ENCODE peak calls at places on chromosomes 16 and 17, in four cellular contexts. One of them, this sample, is unnamed.
A peak's percentile ranks its signal among the peaks of the same experiment; 100 is the strongest.

GRCh38 chr17:46727572-46728348 is 90.7 kb downstream of the WNT3 start:
- DNase-seq in osteoblast: no peak
- DNase-seq in H9: no peak
- DNase-seq in PC-9: peak; percentile 12
- DNase-seq in this sample: no peak

GRCh38 chr16:31093132-31093703 is 1.4 kb downstream of the VKORC1 start:
- DNase-seq in osteoblast: peak; percentile 80
- DNase-seq in H9: peak; percentile 69
- DNase-seq in PC-9: no peak
- DNase-seq in this sample: peak; percentile 68

GRCh38 chr16:19884021-19884485 is 595 bp downstream of the GPRC5B start:
- DNase-seq in osteoblast: no peak
- DNase-seq in H9: peak; percentile 44
- DNase-seq in PC-9: peak; percentile 15
- DNase-seq in this sample: no peak

GRCh38 chr16:27650073-27650701 is 100.2 kb downstream of the KATNIP start:
- DNase-seq in osteoblast: no peak
- DNase-seq in H9: no peak
- DNase-seq in PC-9: no peak
- DNase-seq in this sample: no peak

GRCh38 chr17:64357191-64357981 is 33.3 kb downstream of the PECAM1 start:
- DNase-seq in osteoblast: peak; percentile 90
- DNase-seq in H9: peak; percentile 46
- DNase-seq in PC-9: no peak
- DNase-seq in this sample: no peak

GRCh38 chr17:66348605-66349165 is 46.3 kb downstream of the PRKCA start:
- DNase-seq in osteoblast: peak; percentile 71
- DNase-seq in H9: no peak
- DNase-seq in PC-9: peak; percentile 7
- DNase-seq in this sample: no peak

GRCh38 chr17:12288007-12288406 is 267.3 kb downstream of the MAP2K4 start:
- DNase-seq in osteoblast: no peak
- DNase-seq in H9: no peak
- DNase-seq in PC-9: no peak
- DNase-seq in this sample: no peak

GRCh38 chr16:77961811-77962210 is 60.5 kb upstream of the CLEC3A start:
- DNase-seq in osteoblast: no peak
- DNase-seq in H9: no peak
- DNase-seq in PC-9: no peak
- DNase-seq in this sample: no peak

GRCh38 chr17:19507673-19508326 is 25.9 kb upstream of the SLC47A1 start:
- DNase-seq in osteoblast: peak; percentile 97
- DNase-seq in H9: peak; percentile 93
- DNase-seq in PC-9: peak; percentile 86
- DNase-seq in this sample: peak; percentile 83

GRCh38 chr16:80283450-80284392 is 257.1 kb upstream of the DYNLRB2 start:
- DNase-seq in osteoblast: no peak
- DNase-seq in H9: no peak
- DNase-seq in PC-9: no peak
- DNase-seq in this sample: no peak

GRCh38 chr17:15279011-15279477 is 13.9 kb upstream of the PMP22 start:
- DNase-seq in osteoblast: no peak
- DNase-seq in H9: no peak
- DNase-seq in PC-9: no peak
- DNase-seq in this sample: no peak

GRCh38 chr16:4463522-4464163 is 10.8 kb downstream of the NMRAL1 start:
- DNase-seq in osteoblast: peak; percentile 91
- DNase-seq in H9: no peak
- DNase-seq in PC-9: peak; percentile 73
- DNase-seq in this sample: no peak

GRCh38 chr16:61165797-61166196 is 870.4 kb downstream of the CDH8 start:
- DNase-seq in osteoblast: no peak
- DNase-seq in H9: no peak
- DNase-seq in PC-9: no peak
- DNase-seq in this sample: no peak

GRCh38 chr17:45293413-45294211 is 23.2 kb downstream of the MAP3K14 start:
- DNase-seq in osteoblast: peak; percentile 96
- DNase-seq in H9: peak; percentile 73
- DNase-seq in PC-9: peak; percentile 83
- DNase-seq in this sample: no peak

GRCh38 chr16:55326261-55326802 is 2.3 kb downstream of the IRX6 start:
- DNase-seq in osteoblast: no peak
- DNase-seq in H9: no peak
- DNase-seq in PC-9: no peak
- DNase-seq in this sample: no peak

GRCh38 chr16:8886593-8887437 is 4.7 kb downstream of the LITAFD start:
- DNase-seq in osteoblast: no peak
- DNase-seq in H9: no peak
- DNase-seq in PC-9: no peak
- DNase-seq in this sample: no peak

GRCh38 chr17:3796110-3796821 is 4.7 kb downstream of the ITGAE start:
- DNase-seq in osteoblast: peak; percentile 69
- DNase-seq in H9: no peak
- DNase-seq in PC-9: no peak
- DNase-seq in this sample: no peak

GRCh38 chr16:77967054-77968035 is 55.0 kb upstream of the CLEC3A start:
- DNase-seq in osteoblast: no peak
- DNase-seq in H9: peak; percentile 76
- DNase-seq in PC-9: no peak
- DNase-seq in this sample: no peak

GRCh38 chr17:30600830-30601494 is 123.8 kb downstream of the GOSR1 start:
- DNase-seq in osteoblast: peak; percentile 62
- DNase-seq in H9: no peak
- DNase-seq in PC-9: peak; percentile 9
- DNase-seq in this sample: peak; percentile 64

GRCh38 chr17:83067071-83067717 is 12.2 kb upstream of the METRNL start:
- DNase-seq in osteoblast: peak; percentile 73
- DNase-seq in H9: peak; percentile 30
- DNase-seq in PC-9: no peak
- DNase-seq in this sample: no peak

GRCh38 chr16:84928679-84929420 is 82.5 kb downstream of the ZDHHC7 start:
- DNase-seq in osteoblast: peak; percentile 94
- DNase-seq in H9: no peak
- DNase-seq in PC-9: peak; percentile 18
- DNase-seq in this sample: peak; percentile 59

GRCh38 chr16:27365142-27366089 is 36.6 kb upstream of the IL21R start:
- DNase-seq in osteoblast: no peak
- DNase-seq in H9: no peak
- DNase-seq in PC-9: peak; percentile 61
- DNase-seq in this sample: no peak

GRCh38 chr16:75064403-75065148 is 52.0 kb downstream of the LDHD start:
- DNase-seq in osteoblast: no peak
- DNase-seq in H9: no peak
- DNase-seq in PC-9: peak; percentile 63
- DNase-seq in this sample: no peak

GRCh38 chr16:87854053-87854906 is 15.0 kb downstream of the SLC7A5 start:
- DNase-seq in osteoblast: peak; percentile 88
- DNase-seq in H9: no peak
- DNase-seq in PC-9: peak; percentile 87
- DNase-seq in this sample: no peak

GRCh38 chr17:78168906-78169793 is 769 bp downstream of the SYNGR2 start:
- DNase-seq in osteoblast: peak; percentile 98
- DNase-seq in H9: peak; percentile 88
- DNase-seq in PC-9: peak; percentile 74
- DNase-seq in this sample: no peak

GRCh38 chr16:648071-648785 is 937 bp upstream of the WDR90 start:
- DNase-seq in osteoblast: peak; percentile 95
- DNase-seq in H9: peak; percentile 71
- DNase-seq in PC-9: peak; percentile 67
- DNase-seq in this sample: peak; percentile 86

GRCh38 chr16:10871157-10871991 is 5.6 kb upstream of the CIITA start:
- DNase-seq in osteoblast: peak; percentile 91
- DNase-seq in H9: no peak
- DNase-seq in PC-9: peak; percentile 64
- DNase-seq in this sample: peak; percentile 79

GRCh38 chr16:77551352-77551751 is 116.5 kb upstream of the ADAMTS18 start:
- DNase-seq in osteoblast: no peak
- DNase-seq in H9: no peak
- DNase-seq in PC-9: no peak
- DNase-seq in this sample: peak; percentile 29

GRCh38 chr17:43701318-43701743 is 39.6 kb upstream of the MEOX1 start:
- DNase-seq in osteoblast: peak; percentile 96
- DNase-seq in H9: no peak
- DNase-seq in PC-9: no peak
- DNase-seq in this sample: no peak

GRCh38 chr17:3026125-3026855 is 37.1 kb downstream of the OR1D5 start:
- DNase-seq in osteoblast: no peak
- DNase-seq in H9: peak; percentile 24
- DNase-seq in PC-9: no peak
- DNase-seq in this sample: no peak

GRCh38 chr17:59848385-59848668 is 44.4 kb downstream of the TUBD1 start:
- DNase-seq in osteoblast: no peak
- DNase-seq in H9: no peak
- DNase-seq in PC-9: no peak
- DNase-seq in this sample: no peak

DNA sequence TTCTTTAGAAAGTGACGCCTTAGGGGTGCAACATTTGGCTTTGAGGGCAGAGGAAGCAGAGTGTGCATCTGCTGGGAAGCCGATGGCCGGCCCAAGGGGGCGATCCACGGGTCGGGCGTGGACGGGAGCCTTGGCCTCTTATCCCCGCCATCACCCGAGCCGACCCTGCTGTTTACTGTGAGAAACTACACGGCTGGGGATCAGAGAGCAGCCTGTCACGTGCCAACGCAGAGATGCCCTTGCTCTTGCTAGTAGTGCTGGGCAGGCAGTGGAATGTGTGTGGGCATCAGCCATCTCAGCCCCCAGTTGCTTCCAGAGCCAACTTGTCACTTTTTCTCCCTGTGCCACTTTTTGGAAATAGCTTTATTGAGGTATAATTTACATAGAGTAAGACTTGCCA is 26.7 kb upstream of the ITGB4 start:
- DNase-seq in osteoblast: no peak
- DNase-seq in H9: no peak
- DNase-seq in PC-9: no peak
- DNase-seq in this sample: no peak
- H2AFZ ChIP-seq in osteoblast: no peak overlapping the region
- H2AFZ ChIP-seq in H9: no peak overlapping the region
- H2AFZ ChIP-seq in PC-9: no peak overlapping the region
- H2AFZ ChIP-seq in this sample: no peak overlapping the region

DNA sequence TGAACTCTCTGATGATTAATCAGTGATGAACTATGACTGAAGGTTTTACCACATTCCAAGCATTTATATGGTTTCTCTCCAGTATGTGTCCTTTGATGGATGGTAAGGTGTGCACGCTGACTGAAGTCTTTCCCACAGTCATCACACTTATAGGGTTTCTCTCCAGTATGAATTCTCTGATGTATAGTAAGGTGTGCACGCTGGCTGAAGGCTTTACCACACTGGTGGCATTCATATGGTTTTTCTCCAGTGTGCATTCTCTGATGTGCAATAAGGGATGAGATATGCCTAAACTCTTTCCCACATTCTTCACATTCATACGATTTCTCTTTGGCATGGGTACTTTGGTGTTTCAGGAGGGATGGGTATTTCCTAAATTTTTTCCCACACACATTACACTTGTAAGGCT is 16.4 kb downstream of the ZNF287 start:
- DNase-seq in osteoblast: no peak
- DNase-seq in H9: no peak
- DNase-seq in PC-9: no peak
- DNase-seq in this sample: no peak
- H3K9me3 ChIP-seq in osteoblast: peaks cover 41% of the 10 kb centered on the region
- H3K9me3 ChIP-seq in H9: peaks cover 55% of the 10 kb centered on the region
- H3K9me3 ChIP-seq in PC-9: peaks cover 17% of the 10 kb centered on the region
- H3K9me3 ChIP-seq in this sample: peaks cover 59% of the 10 kb centered on the region

GRCh38 chr16:66735891-66736290 is 15.5 kb downstream of the DYNC1LI2 start:
- DNase-seq in osteoblast: no peak
- DNase-seq in H9: no peak
- DNase-seq in PC-9: peak; percentile 54
- DNase-seq in this sample: no peak
- H4K20me1 ChIP-seq in osteoblast: peaks cover 44% of the 10 kb centered on the region
- H4K20me1 ChIP-seq in H9: no peaks in the 10 kb centered on the region
- H4K20me1 ChIP-seq in PC-9: peaks cover 15% of the 10 kb centered on the region
- H4K20me1 ChIP-seq in this sample: peaks cover 6% of the 10 kb centered on the region

GRCh38 chr16:65731840-65732239 is 610.0 kb upstream of the CDH11 start:
- DNase-seq in osteoblast: no peak
- DNase-seq in H9: no peak
- DNase-seq in PC-9: no peak
- DNase-seq in this sample: no peak

GRCh38 chr16:65725156-65725845 is 603.4 kb upstream of the CDH11 start:
- DNase-seq in osteoblast: peak; percentile 57
- DNase-seq in H9: no peak
- DNase-seq in PC-9: no peak
- DNase-seq in this sample: no peak

GRCh38 chr16:65727534-65728137 is 605.8 kb upstream of the CDH11 start:
- DNase-seq in osteoblast: no peak
- DNase-seq in H9: no peak
- DNase-seq in PC-9: no peak
- DNase-seq in this sample: no peak

GRCh38 chr16:65728652-65729051 is 606.8 kb upstream of the CDH11 start:
- DNase-seq in osteoblast: no peak
- DNase-seq in H9: no peak
- DNase-seq in PC-9: no peak
- DNase-seq in this sample: no peak

GRCh38 chr16:65728172-65728571 is 606.3 kb upstream of the CDH11 start:
- DNase-seq in osteoblast: no peak
- DNase-seq in H9: peak; percentile 49
- DNase-seq in PC-9: no peak
- DNase-seq in this sample: no peak
- H2AFZ ChIP-seq in osteoblast: no peak overlapping the region
- H2AFZ ChIP-seq in H9: no peak overlapping the region
- H2AFZ ChIP-seq in PC-9: no peak overlapping the region
- H2AFZ ChIP-seq in this sample: no peak overlapping the region

This sample was measured in Karpas-422.